ENCODE peak calls at places on chromosomes 7 and 10, in nine cellular contexts. B, T, F, U, R, P, K, A and X are unnamed samples.

GRCh38 chr7:102285541-102286236 is 979 bp upstream of the SH2B2 start:
- DNase-seq in U (no peak), T (no peak), K (no peak), P (no peak), F (no peak), R (no peak), A (no peak), B (no peak), X (no peak)

GRCh38 chr10:100888957-100889356 is 23.8 kb upstream of the SLF2 start:
- DNase-seq in B (no peak), F (no peak), K (peak; percentile 11), P (no peak), T (no peak), A (no peak), R (no peak), U (no peak), X (no peak)

GRCh38 chr10:78749898-78750297 is 318.9 kb upstream of the ZMIZ1 start:
- DNase-seq in B (no peak), F (no peak), U (no peak), T (no peak), A (no peak), P (no peak), K (no peak), R (no peak), X (no peak)

GRCh38 chr10:132417957-132418441 is 21.0 kb downstream of the PWWP2B start:
- DNase-seq in K (no peak), U (no peak), B (peak; percentile 16), R (no peak), T (no peak), F (peak; percentile 83), P (no peak), A (peak; percentile 68), X (no peak)

GRCh38 chr7:25951414-25952276 is 200.4 kb upstream of the NFE2L3 start:
- DNase-seq in U (no peak), R (no peak), F (no peak), P (peak; percentile 7), T (no peak), B (peak; percentile 13), A (peak; percentile 8), K (peak; percentile 41), X (peak; percentile 66)

GRCh38 chr10:114655671-114656070 is 2.4 kb downstream of the ABLIM1 start:
- DNase-seq in A (no peak), U (no peak), R (no peak), F (no peak), K (no peak), B (no peak), T (no peak), P (no peak), X (no peak)

GRCh38 chr10:114307731-114308130 is 68.7 kb downstream of the VWA2 start:
- DNase-seq in B (no peak), T (peak; percentile 21), P (no peak), K (no peak), A (no peak), F (no peak), U (no peak), R (no peak), X (peak; percentile 26)

GRCh38 chr7:37508063-37508462 is 59.4 kb upstream of the ELMO1 start:
- DNase-seq in A (no peak), P (no peak), R (no peak), K (no peak), B (no peak), T (no peak), F (no peak), U (no peak), X (no peak)

GRCh38 chr10:115773832-115774231 is 499.2 kb downstream of the GFRA1 start:
- DNase-seq in P (no peak), A (no peak), U (no peak), K (no peak), F (no peak), T (no peak), B (no peak), R (no peak), X (no peak)

GRCh38 chr7:116575853-116576252 is 51.0 kb downstream of the CAV1 start:
- DNase-seq in B (no peak), U (no peak), T (no peak), F (no peak), P (no peak), K (no peak), R (no peak), A (no peak), X (no peak)

GRCh38 chr7:116577320-116577871 is 52.6 kb downstream of the CAV1 start:
- DNase-seq in B (peak; percentile 24), R (no peak), P (no peak), A (no peak), F (no peak), T (no peak), K (no peak), U (no peak), X (no peak)

GRCh38 chr7:116574025-116574822 is 49.4 kb downstream of the CAV1 start:
- DNase-seq in U (no peak), A (no peak), F (no peak), P (no peak), R (no peak), K (no peak), T (no peak), B (no peak), X (no peak)

GRCh38 chr7:116578526-116578925 is 53.7 kb downstream of the CAV1 start:
- DNase-seq in F (no peak), A (no peak), U (no peak), R (no peak), K (no peak), P (no peak), T (no peak), B (peak; percentile 46), X (no peak)

DNA sequence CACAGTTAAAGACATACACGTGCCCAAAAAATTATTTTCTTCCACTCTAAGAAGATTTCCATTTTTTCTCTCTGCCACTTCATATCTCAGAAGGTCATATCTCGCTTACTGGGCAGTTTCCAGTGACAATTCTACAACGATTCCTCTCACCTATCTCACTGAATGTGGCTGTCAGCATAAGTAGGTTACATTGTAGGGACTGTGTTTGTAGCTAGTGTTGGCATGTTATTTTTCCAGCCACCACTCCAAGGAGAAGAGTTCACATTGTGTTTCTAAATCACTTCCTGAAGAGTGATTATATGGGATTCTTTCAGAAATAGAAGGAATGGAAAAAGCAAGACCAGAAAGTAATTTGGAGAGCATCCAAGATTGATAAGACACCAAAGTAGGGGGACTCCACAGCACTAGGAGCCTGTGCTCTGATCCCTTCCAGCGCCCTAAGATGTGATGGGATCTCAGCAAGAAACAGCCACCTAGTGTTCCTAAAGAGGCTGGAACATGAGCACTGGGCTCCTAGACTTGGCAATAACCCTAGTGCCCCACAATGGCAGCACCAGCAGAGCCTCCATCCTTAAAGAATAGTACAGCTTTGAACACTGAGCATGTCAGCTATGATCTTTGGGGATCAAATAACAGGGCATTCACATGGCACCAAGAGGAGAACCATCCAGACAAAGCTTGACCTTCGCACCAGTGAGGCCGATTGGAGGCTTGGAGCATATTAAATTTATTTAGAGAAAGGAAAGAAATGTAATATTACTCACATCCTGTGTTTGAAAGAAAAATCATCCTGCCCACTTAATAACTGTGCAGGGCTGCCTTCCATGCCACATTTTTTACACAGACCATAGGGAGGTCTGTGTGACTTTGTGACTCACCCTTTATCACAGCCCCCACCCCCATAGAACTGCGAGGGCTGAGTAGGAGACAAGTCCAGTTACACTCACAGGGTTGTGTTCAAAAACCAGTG is 51.8 kb downstream of the CAV1 start:
- DNase-seq in A (no peak), R (no peak), F (no peak), P (peak; percentile 68), K (no peak), B (peak; percentile 89), T (peak; percentile 70), U (peak; percentile 57), X (no peak)
- H3K4me1 ChIP-seq in A (no peaks in the 10 kb centered on the region), R (peaks cover 58% of the 10 kb centered on the region), F (peaks cover under 1% of the 10 kb centered on the region), P (peaks cover 47% of the 10 kb centered on the region), K (no peaks in the 10 kb centered on the region), B (peaks cover 14% of the 10 kb centered on the region), T (peaks cover 16% of the 10 kb centered on the region), U (peaks cover 13% of the 10 kb centered on the region), X (no peaks in the 10 kb centered on the region)

GRCh38 chr10:121796342-121796741 is 131.5 kb downstream of the ATE1 start:
- DNase-seq in B (no peak), R (no peak), K (no peak), T (no peak), U (no peak), A (no peak), P (no peak), F (no peak), X (no peak)

GRCh38 chr10:121792198-121792597 is 135.6 kb downstream of the ATE1 start:
- DNase-seq in P (no peak), T (no peak), K (no peak), B (peak; percentile 79), R (no peak), F (no peak), A (no peak), U (no peak), X (no peak)

GRCh38 chr10:121788717-121789116 is 139.1 kb downstream of the ATE1 start:
- DNase-seq in K (no peak), F (no peak), U (no peak), A (no peak), P (no peak), R (no peak), B (no peak), T (no peak), X (no peak)

GRCh38 chr10:121788115-121788514 is 139.7 kb downstream of the ATE1 start:
- DNase-seq in R (no peak), F (no peak), K (no peak), P (no peak), U (no peak), T (no peak), A (no peak), B (no peak), X (no peak)

DNA sequence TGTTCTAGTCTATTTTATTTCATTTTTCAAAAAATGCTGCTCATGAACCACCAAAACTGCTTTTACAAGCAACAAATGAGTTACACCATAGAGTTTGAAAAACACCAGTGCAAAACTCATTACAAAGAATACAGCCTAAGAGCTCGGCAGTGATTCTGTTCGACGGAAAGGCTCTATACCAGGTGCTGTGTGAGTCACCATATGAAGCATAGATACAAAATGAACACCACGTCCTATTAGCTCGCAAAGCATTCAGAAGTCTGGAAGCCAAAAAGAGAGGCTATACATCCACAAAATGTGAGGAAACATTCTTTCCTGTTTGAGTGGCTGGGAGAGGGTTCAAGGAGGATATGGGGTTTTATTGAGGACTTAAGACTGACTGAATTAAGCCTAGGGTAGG is 136.1 kb downstream of the ATE1 start:
- DNase-seq in B (peak; percentile 70), A (no peak), U (no peak), T (no peak), R (no peak), F (no peak), P (no peak), K (no peak), X (no peak)
- H3K4me1 ChIP-seq in B (no peaks in the 10 kb centered on the region), A (no peaks in the 10 kb centered on the region), U (no peaks in the 10 kb centered on the region), T (no peaks in the 10 kb centered on the region), R (no peaks in the 10 kb centered on the region), F (no peaks in the 10 kb centered on the region), P (no peaks in the 10 kb centered on the region), K (no peaks in the 10 kb centered on the region), X (no peaks in the 10 kb centered on the region)

GRCh38 chr7:2641406-2642393 is 9.9 kb downstream of the TTYH3 start:
- DNase-seq in R (peak; percentile 92), A (peak; percentile 99), B (peak; percentile 98), K (peak; percentile 93), F (peak; percentile 98), U (peak; percentile 97), T (peak; percentile 97), P (peak; percentile 98), X (peak; percentile 96)
- H3K4me1 ChIP-seq in R (peaks cover 84% of the 10 kb centered on the region), A (peaks cover 42% of the 10 kb centered on the region), B (peaks cover 41% of the 10 kb centered on the region), K (peaks cover 3% of the 10 kb centered on the region), F (peaks cover 17% of the 10 kb centered on the region), U (peaks cover 50% of the 10 kb centered on the region), T (peaks cover 57% of the 10 kb centered on the region), P (peaks cover 39% of the 10 kb centered on the region), X (peaks cover 63% of the 10 kb centered on the region)

GRCh38 chr10:124100124-124100523 is 6.7 kb upstream of the CHST15 start:
- DNase-seq in R (no peak), A (no peak), K (no peak), B (no peak), T (no peak), U (no peak), F (no peak), P (no peak), X (no peak)
- H3K4me1 ChIP-seq in R (peaks cover under 1% of the 10 kb centered on the region), A (peaks cover 10% of the 10 kb centered on the region), K (no peaks in the 10 kb centered on the region), B (no peaks in the 10 kb centered on the region), T (peaks cover 5% of the 10 kb centered on the region), U (no peaks in the 10 kb centered on the region), F (no peaks in the 10 kb centered on the region), P (no peaks in the 10 kb centered on the region), X (peaks cover 10% of the 10 kb centered on the region)